ENCODE peak calls at places on chromosomes 12 and 14, in five cellular contexts. S is endothelial cell of umbilical vein, Y is right lobe of liver, C is NB4, H is sigmoid colon. D is an unnamed sample.

GRCh38 chr12:51124504-51124903 is 41.1 kb upstream of the CSRNP2 start:
- DNase-seq in H (no peak), C (no peak), S (no peak), Y (no peak), D (no peak)

GRCh38 chr12:130922584-130922983 is 31.1 kb upstream of the ADGRD1 start:
- DNase-seq in S (no peak), H (no peak), C (no peak), Y (no peak), D (no peak)

GRCh38 chr12:88579572-88579940 is 715 bp downstream of the KITLG start:
- DNase-seq in H (peak; percentile 67), S (no peak), C (no peak), Y (peak; percentile 61), D (peak; percentile 75)

GRCh38 chr12:54603173-54603814 is 14.8 kb upstream of the PPP1R1A start:
- DNase-seq in C (peak; percentile 80), S (peak; percentile 67), H (peak; percentile 76), Y (peak; percentile 72), D (peak; percentile 79)

GRCh38 chr12:12133259-12133658 is 62.5 kb downstream of the BCL2L14 start:
- DNase-seq in Y (no peak), C (no peak), S (no peak), H (no peak), D (no peak)

GRCh38 chr14:53409974-53410373 is 256.9 kb upstream of the DDHD1 start:
- DNase-seq in S (no peak), Y (no peak), C (no peak), H (no peak), D (no peak)

GRCh38 chr14:100587763-100588411 is 670 bp upstream of the BEGAIN start:
- DNase-seq in H (peak; percentile 50), C (peak; percentile 40), Y (no peak), S (no peak), D (peak; percentile 41)

GRCh38 chr12:12705833-12706520 is 10.0 kb upstream of the GPR19 start:
- DNase-seq in Y (no peak), C (no peak), H (no peak), S (peak; percentile 13), D (peak; percentile 88)

GRCh38 chr12:26195641-26196423 is 459 bp downstream of the SSPN start:
- DNase-seq in Y (no peak), S (peak; percentile 47), C (peak; percentile 79), H (peak; percentile 81), D (peak; percentile 81)

GRCh38 chr12:109435428-109436180 is 41.5 kb downstream of the KCTD10 start:
- DNase-seq in H (no peak), Y (no peak), C (no peak), S (no peak), D (no peak)

GRCh38 chr12:46473634-46474201 is 101.1 kb upstream of the SLC38A2 start:
- DNase-seq in H (peak; percentile 81), Y (peak; percentile 77), C (peak; percentile 89), S (peak; percentile 98), D (peak; percentile 74)

GRCh38 chr12:120588948-120589930 is 8.0 kb upstream of the POP5 start:
- DNase-seq in S (no peak), C (no peak), Y (no peak), H (no peak), D (no peak)

GRCh38 chr14:39576258-39576657 is 144.0 kb upstream of the FBXO33 start:
- DNase-seq in S (no peak), H (no peak), Y (no peak), C (no peak), D (no peak)

GRCh38 chr12:6606331-6607131 is 648 bp downstream of the CHD4 start:
- DNase-seq in Y (peak; percentile 78), S (peak; percentile 40), C (peak; percentile 78), H (peak; percentile 89), D (peak; percentile 94)

GRCh38 chr12:43676183-43676813 is 82.3 kb downstream of the PUS7L start:
- DNase-seq in H (no peak), Y (no peak), C (peak; percentile 72), S (peak; percentile 16), D (no peak)

GRCh38 chr14:35406811-35407630 is 2.5 kb upstream of the NFKBIA start:
- DNase-seq in H (peak; percentile 70), Y (no peak), S (peak; percentile 64), C (peak; percentile 69), D (no peak)

GRCh38 chr12:75708829-75709228 is 197.4 kb upstream of the KRR1 start:
- DNase-seq in C (no peak), Y (no peak), H (no peak), S (no peak), D (no peak)

GRCh38 chr12:14937689-14938088 is 648 bp downstream of the ERP27 start:
- DNase-seq in Y (no peak), S (no peak), C (no peak), H (no peak), D (no peak)

GRCh38 chr12:94186461-94187237 is 38.3 kb downstream of the PLXNC1 start:
- DNase-seq in H (peak; percentile 75), C (no peak), Y (no peak), S (no peak), D (no peak)

GRCh38 chr12:51390457-51391046 is 654 bp downstream of the GALNT6 start:
- DNase-seq in S (no peak), Y (peak; percentile 16), C (peak; percentile 80), H (no peak), D (no peak)

GRCh38 chr14:93059917-93060545 is 55.7 kb downstream of the ITPK1 start:
- DNase-seq in H (no peak), S (no peak), C (peak; percentile 59), Y (no peak), D (no peak)

GRCh38 chr12:3054374-3054773 is 22.8 kb upstream of the TSPAN9 start:
- DNase-seq in C (no peak), S (no peak), H (no peak), Y (no peak), D (no peak)

GRCh38 chr12:13289644-13290285 is 93.2 kb downstream of the EMP1 start:
- DNase-seq in H (no peak), Y (peak; percentile 51), C (no peak), S (no peak), D (no peak)

GRCh38 chr14:32078794-32079663 is 1.9 kb downstream of the ARHGAP5 start:
- DNase-seq in Y (no peak), S (peak; percentile 33), H (no peak), C (no peak), D (no peak)

GRCh38 chr14:41986083-41986645 is 379.5 kb downstream of the LRFN5 start:
- DNase-seq in S (no peak), C (no peak), H (no peak), Y (no peak), D (no peak)

GRCh38 chr12:32261638-32262037 is 137.7 kb upstream of the FGD4 start:
- DNase-seq in H (no peak), C (peak; percentile 29), S (no peak), Y (no peak), D (no peak)

GRCh38 chr12:52608826-52609630 is 7.8 kb upstream of the KRT72 start:
- DNase-seq in S (no peak), Y (no peak), H (no peak), C (no peak), D (no peak)

GRCh38 chr12:120117961-120118709 is 1.6 kb upstream of the RAB35 start:
- DNase-seq in H (no peak), C (no peak), S (peak; percentile 52), Y (no peak), D (no peak)

GRCh38 chr12:19462441-19462840 is 23.1 kb downstream of the AEBP2 start:
- DNase-seq in C (no peak), H (no peak), S (peak; percentile 56), Y (no peak), D (no peak)
- TF ChIP-seq CTCF in C (no peak), H (no peak), S (no peak), Y (no peak), D (no peak)

DNA sequence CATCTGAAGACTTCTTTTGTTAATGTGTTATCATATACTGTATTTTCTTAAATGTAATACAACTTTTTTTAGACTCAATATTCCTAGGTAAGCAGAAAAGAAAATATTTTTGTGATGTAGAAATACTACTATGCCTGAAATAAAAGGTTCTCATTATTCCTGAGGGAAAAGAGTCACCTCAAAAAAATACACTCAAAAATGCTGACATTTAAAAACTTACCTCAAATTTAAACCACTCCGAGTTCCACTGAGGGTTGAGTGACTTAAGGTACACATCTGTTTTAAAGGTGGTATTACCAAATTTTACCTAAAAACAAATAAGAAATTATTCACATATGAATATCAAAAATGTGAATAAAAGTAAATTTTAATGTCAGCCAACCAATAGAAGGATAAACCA is 9.3 kb downstream of the C2CD5 start:
- DNase-seq in Y (no peak), C (no peak), S (no peak), H (no peak), D (no peak)
- TF ChIP-seq POLR2A in Y (no peak), C (no peak), S (no peak), H (no peak), D (no peak)

DNA sequence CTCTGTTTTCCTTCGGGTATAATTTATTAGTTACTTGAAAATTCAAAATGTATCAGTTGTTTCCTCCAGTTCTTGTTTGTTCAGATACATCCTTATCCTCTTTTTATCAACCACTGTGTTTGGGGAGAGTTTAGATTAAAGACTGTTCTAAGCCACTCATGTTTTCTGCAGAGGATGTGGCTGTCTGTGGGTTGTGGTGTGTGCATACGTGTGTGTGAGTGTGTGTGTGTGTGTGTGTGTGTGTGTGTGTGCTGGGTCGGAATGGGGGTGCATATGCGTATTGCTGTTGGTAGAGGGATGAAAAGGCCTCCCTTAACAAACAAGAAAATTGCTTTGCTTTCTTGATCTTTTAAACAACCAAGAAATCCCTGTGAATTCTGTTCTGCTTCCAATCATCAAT is 131.6 kb downstream of the RMST start:
- DNase-seq in S (no peak), C (no peak), Y (no peak), H (no peak), D (no peak)
- TF ChIP-seq CTCF in S (no peak), C (no peak), Y (no peak), H (no peak), D (no peak)

GRCh38 chr14:74906923-74907620 is 16.0 kb downstream of the RPS6KL1 start:
- DNase-seq in H (no peak), C (no peak), Y (no peak), S (no peak), D (peak; percentile 55)
- TF ChIP-seq POLR2A in H (no peak), C (no peak), Y (no peak), S (no peak), D (no peak)

DNA sequence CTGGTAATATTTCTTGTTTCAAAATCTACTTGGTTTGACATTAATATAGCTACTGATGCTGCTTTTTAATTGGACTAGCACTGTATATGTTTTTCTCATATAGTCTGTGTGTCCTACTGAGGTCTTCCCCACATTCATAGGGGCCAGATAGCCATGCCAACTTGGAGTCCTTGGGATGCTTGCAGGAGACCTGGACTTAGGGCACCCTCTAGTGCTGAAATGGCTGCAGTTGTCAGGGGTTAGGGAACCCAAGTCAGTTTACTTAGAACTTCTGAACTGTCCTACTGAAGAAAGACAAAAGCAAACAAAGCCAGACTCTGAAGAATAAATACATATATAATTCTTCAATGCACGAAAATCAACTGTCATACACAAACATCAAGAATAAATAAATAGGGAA is 279.9 kb upstream of the SYT1 start:
- DNase-seq in S (no peak), H (no peak), Y (peak; percentile 46), C (peak; percentile 31), D (no peak)
- TF ChIP-seq CTCF in S (no peak), H (no peak), Y (peak; percentile 52), C (peak; percentile 31), D (no peak)

D was measured in spleen.